ENCODE peak calls at places on chromosomes 16 and 17, in seven cellular contexts. I is tibial nerve, E is NCI-H1092, H is NCI-H446, A is midbrain, N is activated B cell treated with CpG ODN at 0.5 μM for 24 hours, Z is Caki2. M is an unnamed sample.

GRCh38 chr16:22614271-22614947 is 103.7 kb downstream of the NPIPB5 start:
- DNase-seq in I (no peak), E (no peak), H (no peak), Z (peak), A (no peak), N (no peak), M (no peak)

GRCh38 chr17:35811759-35812158 is 2.5 kb downstream of the TAF15 start:
- DNase-seq in N (no peak), A (no peak), I (no peak), Z (no peak), H (no peak), E (no peak), M (no peak)

GRCh38 chr16:12489362-12489761 is 314.3 kb downstream of the CPPED1 start:
- DNase-seq in A (no peak), Z (no peak), N (no peak), H (no peak), E (no peak), I (no peak), M (no peak)

GRCh38 chr17:2724783-2725164 is 13.2 kb upstream of the CLUH start:
- DNase-seq in E (no peak), I (no peak), Z (no peak), N (peak), H (no peak), A (no peak), M (no peak)

GRCh38 chr17:73647331-73647730 is 3.1 kb upstream of the SDK2 start:
- DNase-seq in E (no peak), N (no peak), H (no peak), A (no peak), I (no peak), Z (no peak), M (no peak)

GRCh38 chr17:22569459-22570143 is 877.3 kb downstream of the KCNJ18 start:
- DNase-seq in A (no peak), H (no peak), Z (no peak), I (no peak), N (no peak), E (no peak), M (no peak)

GRCh38 chr16:46629331-46629843 is 8.2 kb upstream of the SHCBP1 start:
- DNase-seq in N (no peak), A (peak), H (no peak), E (no peak), Z (no peak), I (no peak), M (no peak)

GRCh38 chr16:85668676-85669424 is 19.9 kb downstream of the GINS2 start:
- DNase-seq in N (no peak), H (no peak), Z (no peak), I (no peak), A (no peak), E (no peak), M (no peak)

GRCh38 chr17:43524945-43525575 is 21.1 kb downstream of the ETV4 start:
- DNase-seq in H (no peak), I (no peak), N (no peak), Z (no peak), E (no peak), A (no peak), M (no peak)

GRCh38 chr17:60557805-60558204 is 31.8 kb upstream of the APPBP2 start:
- DNase-seq in N (no peak), H (no peak), A (no peak), E (no peak), I (no peak), Z (peak), M (no peak)

GRCh38 chr17:35906559-35907265 is 23.9 kb downstream of the RDM1 start:
- DNase-seq in N (no peak), A (no peak), H (no peak), Z (peak), I (no peak), E (no peak), M (no peak)

GRCh38 chr17:76869878-76870714 is 1.9 kb downstream of the MGAT5B start:
- DNase-seq in H (no peak), A (no peak), N (no peak), Z (no peak), E (no peak), I (no peak), M (no peak)

GRCh38 chr16:53057658-53058057 is 2.9 kb downstream of the CHD9 start:
- DNase-seq in E (no peak), N (no peak), H (no peak), A (no peak), I (no peak), Z (no peak), M (no peak)

GRCh38 chr16:53166099-53166498 is 111.3 kb downstream of the CHD9 start:
- DNase-seq in H (no peak), Z (no peak), N (no peak), I (no peak), A (no peak), E (no peak), M (no peak)

GRCh38 chr17:75695830-75696271 is 25.4 kb upstream of the ITGB4 start:
- DNase-seq in E (no peak), I (no peak), A (peak), N (no peak), Z (no peak), H (no peak), M (no peak)

GRCh38 chr17:796609-797008 is 14.5 kb downstream of the MRM3 start:
- DNase-seq in E (no peak), H (no peak), N (no peak), Z (no peak), A (no peak), I (no peak), M (no peak)

GRCh38 chr17:19024101-19025078 is 19.8 kb upstream of the FAM83G start:
- DNase-seq in I (no peak), H (no peak), Z (no peak), A (no peak), N (no peak), E (no peak), M (no peak)

GRCh38 chr16:67663151-67663876 is 2.6 kb downstream of the PARD6A start:
- DNase-seq in A (no peak), E (no peak), I (no peak), H (no peak), N (no peak), Z (no peak), M (no peak)

GRCh38 chr16:16881771-16882170 is 502.8 kb downstream of the NPIPA7 start:
- DNase-seq in I (no peak), H (no peak), N (no peak), E (no peak), A (no peak), Z (no peak), M (no peak)

GRCh38 chr16:30166202-30166902 is 17.1 kb upstream of the CORO1A start:
- DNase-seq in Z (no peak), A (no peak), N (no peak), H (no peak), I (no peak), E (no peak), M (no peak)

GRCh38 chr17:14359251-14359939 is 58.5 kb downstream of the HS3ST3B1 start:
- DNase-seq in I (no peak), E (no peak), A (no peak), Z (no peak), N (peak), H (no peak), M (no peak)

GRCh38 chr17:57313276-57313835 is 57.0 kb downstream of the MSI2 start:
- DNase-seq in Z (no peak), A (no peak), I (no peak), E (no peak), N (no peak), H (no peak), M (no peak)

GRCh38 chr17:82232876-82233785 is 4.3 kb downstream of the SLC16A3 start:
- DNase-seq in H (no peak), N (no peak), I (no peak), A (no peak), Z (no peak), E (no peak), M (peak)

GRCh38 chr17:38897176-38897575 is 27.3 kb downstream of the LASP1 start:
- DNase-seq in H (no peak), N (no peak), I (peak), Z (no peak), E (no peak), A (no peak), M (peak)

GRCh38 chr17:59830007-59830630 is 62.6 kb downstream of the TUBD1 start:
- DNase-seq in I (no peak), E (no peak), Z (peak), H (no peak), A (no peak), N (no peak), M (no peak)

GRCh38 chr16:69311533-69312388 is 611 bp downstream of the VPS4A start:
- DNase-seq in Z (no peak), A (no peak), I (no peak), N (no peak), H (no peak), E (peak), M (no peak)

GRCh38 chr17:83099570-83100181 is 20.3 kb downstream of the METRNL start:
- DNase-seq in A (no peak), N (no peak), Z (no peak), E (no peak), H (no peak), I (no peak), M (no peak)

GRCh38 chr16:49755291-49755611 is 100.7 kb downstream of the ZNF423 start:
- DNase-seq in N (no peak), E (no peak), Z (peak), H (no peak), A (peak), I (no peak), M (no peak)

GRCh38 chr16:56191807-56192643 is 736 bp downstream of the GNAO1 start:
- DNase-seq in H (no peak), A (peak), Z (no peak), N (no peak), E (peak), I (no peak), M (no peak)

GRCh38 chr17:14768923-14769322 is 468.0 kb downstream of the HS3ST3B1 start:
- DNase-seq in E (no peak), Z (no peak), N (no peak), I (no peak), H (no peak), A (no peak), M (no peak)